ENCODE peak calls at places on chromosome 14, in nine cellular contexts. P is A549; A is CD8-positive, alpha-beta T cell; Q is PC-3; S is gastrocnemius medialis; E is fibroblast of pulmonary artery; G is AG09309; D is endothelial cell; Y is transverse colon. L is an unnamed sample.
A peak's percentile ranks its signal among the peaks of the same experiment; 100 is the strongest.

GRCh38 chr14:53432378-53432802 is 279.3 kb upstream of the DDHD1 start:
- DNase-seq in P (peak; percentile 55), Q (peak; percentile 77), D (peak; percentile 28), G (peak; percentile 17), E (peak; percentile 55), Y (no peak), A (no peak), S (no peak), L (no peak)

GRCh38 chr14:36254020-36254614 is 66.3 kb downstream of the MBIP start:
- DNase-seq in P (no peak), Q (peak; percentile 25), E (peak; percentile 19), S (no peak), A (no peak), Y (no peak), D (no peak), G (no peak), L (no peak)

GRCh38 chr14:33943081-33943480 is 7.8 kb downstream of the EGLN3 start:
- DNase-seq in D (no peak), P (no peak), E (no peak), A (no peak), Y (peak; percentile 45), Q (no peak), G (no peak), S (no peak), L (no peak)

GRCh38 chr14:100529561-100530031 is 57.6 kb downstream of the BEGAIN start:
- DNase-seq in D (no peak), Y (no peak), A (no peak), G (no peak), Q (no peak), S (peak; percentile 4), E (no peak), P (no peak), L (no peak)

GRCh38 chr14:61570961-61571299 is 124.4 kb upstream of the HIF1A start:
- DNase-seq in D (no peak), P (no peak), E (no peak), G (no peak), A (no peak), Q (no peak), S (no peak), Y (no peak), L (no peak)

GRCh38 chr14:101962503-101962874 is 1.9 kb upstream of the DYNC1H1 start:
- DNase-seq in G (peak; percentile 41), D (no peak), P (peak; percentile 89), S (peak; percentile 58), E (peak; percentile 87), Q (peak; percentile 86), Y (peak; percentile 64), A (no peak), L (peak; percentile 56)

GRCh38 chr14:106530031-106530422 is 1003.6 kb downstream of the TMEM121 start:
- DNase-seq in D (no peak), G (no peak), Y (no peak), E (no peak), Q (no peak), P (no peak), A (no peak), S (no peak), L (no peak)

GRCh38 chr14:106622200-106622745 is 1095.9 kb downstream of the TMEM121 start:
- DNase-seq in Y (peak; percentile 7), Q (no peak), A (peak; percentile 27), E (no peak), D (no peak), S (no peak), G (no peak), P (no peak), L (no peak)

GRCh38 chr14:89915114-89915878 is 39.2 kb downstream of the EFCAB11 start:
- DNase-seq in Q (peak; percentile 86), G (peak; percentile 31), E (peak; percentile 85), D (peak; percentile 59), Y (peak; percentile 65), A (peak; percentile 63), P (peak; percentile 65), S (peak; percentile 40), L (no peak)

GRCh38 chr14:98580131-98580678 is 691.8 kb downstream of the BCL11B start:
- DNase-seq in P (no peak), Q (peak; percentile 16), S (no peak), G (no peak), A (peak; percentile 7), D (peak; percentile 29), Y (no peak), E (no peak), L (no peak)

GRCh38 chr14:73945159-73945670 is 4.7 kb downstream of the FAM161B start:
- DNase-seq in G (no peak), D (no peak), S (no peak), P (no peak), Q (no peak), E (no peak), Y (peak; percentile 59), A (no peak), L (no peak)

GRCh38 chr14:65179918-65180724 is 77.8 kb upstream of the MAX start:
- DNase-seq in E (peak; percentile 91), G (peak; percentile 65), P (peak; percentile 73), D (no peak), A (no peak), Q (peak; percentile 90), S (peak; percentile 78), Y (peak; percentile 42), L (peak; percentile 37)

GRCh38 chr14:34665785-34666425 is 36.0 kb upstream of the SNX6 start:
- DNase-seq in Y (peak; percentile 17), S (peak; percentile 27), E (peak; percentile 94), D (no peak), Q (peak; percentile 93), A (no peak), G (peak; percentile 71), P (peak; percentile 76), L (peak; percentile 22)

GRCh38 chr14:61076531-61076930 is 95.5 kb downstream of the SLC38A6 start:
- DNase-seq in P (no peak), Y (no peak), D (no peak), Q (no peak), S (peak; percentile 40), A (no peak), E (peak; percentile 80), G (peak; percentile 54), L (no peak)

GRCh38 chr14:49950275-49951250 is 57.7 kb downstream of the ARF6 start:
- DNase-seq in D (no peak), P (no peak), G (no peak), E (no peak), Q (peak; percentile 96), Y (peak; percentile 88), S (no peak), A (no peak), L (no peak)

GRCh38 chr14:24243336-24243836 is 963 bp upstream of the TINF2 start:
- DNase-seq in G (no peak), D (no peak), A (no peak), S (no peak), Y (no peak), P (no peak), E (no peak), Q (peak; percentile 21), L (no peak)

GRCh38 chr14:53957739-53958138 is 1.1 kb upstream of the BMP4 start:
- DNase-seq in S (no peak), Y (no peak), P (no peak), Q (no peak), A (no peak), D (no peak), E (no peak), G (no peak), L (no peak)

GRCh38 chr14:75147423-75148071 is 20.7 kb upstream of the NEK9 start:
- DNase-seq in A (no peak), Q (no peak), Y (peak; percentile 53), S (peak; percentile 80), D (peak; percentile 58), P (peak; percentile 31), E (peak; percentile 98), G (peak; percentile 61), L (peak; percentile 47)

GRCh38 chr14:21940887-21941855 is 267.6 kb upstream of the OR4E1 start:
- DNase-seq in Y (no peak), A (peak; percentile 43), D (peak; percentile 53), S (no peak), Q (peak; percentile 45), G (no peak), E (peak; percentile 18), P (peak; percentile 56), L (no peak)
- TF ChIP-seq CTCF in Y (no peak), A (peak; percentile 45), D (peak; percentile 83), S (no peak), Q (peak; percentile 71), G (peak; percentile 10), E (peak; percentile 47), P (no peak), L (peak; percentile 1)

DNA sequence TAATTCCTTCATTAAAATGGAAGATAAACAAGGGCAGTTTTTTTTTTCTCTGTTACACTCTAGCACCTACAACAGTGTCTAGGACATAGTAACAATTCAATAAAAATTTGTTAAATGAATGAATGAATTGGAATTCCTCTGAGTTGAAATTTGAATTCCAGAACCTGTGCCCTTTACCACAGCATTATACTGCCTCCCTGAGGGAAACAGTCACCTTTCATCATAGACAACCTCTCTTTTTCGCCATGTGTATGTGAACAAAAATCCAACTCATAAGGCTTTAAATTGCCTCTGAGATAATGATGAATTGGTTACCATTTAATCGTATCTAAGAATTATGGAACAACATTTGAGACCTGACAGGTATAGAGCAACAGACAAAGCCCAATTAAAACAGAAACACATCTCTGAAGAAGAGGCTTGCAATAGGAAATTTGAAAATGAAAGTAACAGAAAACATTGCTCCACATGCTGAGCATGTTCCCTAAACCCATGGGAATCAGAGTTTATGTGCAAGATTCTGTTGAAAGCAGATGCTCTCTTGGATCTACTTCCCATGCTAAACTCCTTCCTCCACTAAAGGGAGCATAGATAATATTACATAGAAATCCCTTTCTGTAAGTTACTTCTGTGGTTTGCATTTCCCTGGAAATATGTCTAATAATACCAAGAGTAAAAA is 657.8 kb downstream of the GALC start:
- DNase-seq in Y (no peak), D (no peak), Q (no peak), E (no peak), P (no peak), G (no peak), A (no peak), S (no peak), L (no peak)
- TF ChIP-seq CTCF in Y (no peak), D (no peak), Q (no peak), E (no peak), P (no peak), G (no peak), A (no peak), S (no peak), L (no peak)

DNA sequence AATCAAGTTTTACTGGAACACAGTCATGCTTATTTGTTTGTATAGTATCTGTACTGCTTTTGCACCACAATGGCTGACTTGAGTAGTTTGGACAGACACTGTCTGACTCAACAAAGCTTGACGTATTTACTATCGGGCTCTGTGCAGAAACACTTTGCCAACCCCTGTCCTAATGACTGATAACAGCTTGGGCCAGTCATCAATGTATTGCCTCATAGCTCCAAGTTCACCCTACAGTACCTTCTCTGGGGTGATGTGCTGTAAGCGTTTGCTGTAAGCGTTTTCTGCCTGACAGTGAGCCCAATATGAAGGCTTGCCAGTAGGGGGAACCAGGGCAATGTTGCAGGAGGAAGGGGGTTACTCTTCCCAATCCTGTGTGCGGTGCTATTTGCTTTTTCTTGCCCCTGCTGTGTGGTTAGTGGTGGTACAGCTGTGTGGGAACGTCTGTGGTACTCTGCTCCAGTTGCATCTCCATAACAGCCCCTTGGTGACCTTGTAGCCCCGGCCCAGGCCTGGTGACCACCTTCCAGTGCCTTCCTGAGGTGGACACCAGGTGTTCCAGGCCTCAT is 5.4 kb upstream of the CCDC177 start:
- DNase-seq in S (no peak), Q (peak; percentile 78), A (no peak), G (peak; percentile 94), D (peak; percentile 63), P (peak; percentile 71), E (peak; percentile 99), Y (no peak), L (peak; percentile 41)
- TF ChIP-seq CTCF in S (no peak), Q (peak; percentile 74), A (no peak), G (peak; percentile 72), D (peak; percentile 65), P (peak; percentile 32), E (peak; percentile 97), Y (no peak), L (peak; percentile 68)

GRCh38 chr14:77609902-77610301 is 6.5 kb downstream of the SPTLC2 start:
- DNase-seq in E (no peak), S (no peak), G (no peak), Y (no peak), P (no peak), A (no peak), D (no peak), Q (no peak), L (no peak)
- TF ChIP-seq CTCF in E (no peak), S (no peak), G (no peak), Y (no peak), P (no peak), A (no peak), D (peak; percentile 35), Q (no peak), L (no peak)